ENCODE peak calls at places on chromosome 2, in eight cellular contexts. Z is memory B cell; P is brain microvascular endothelial cell; K is substantia nigra; L is stimulated activated CD4-positive, alpha-beta T cell treated with anti-CD3 and anti-CD28 coated beads, Interleukin-1b, Interleukin-23, amount 100 ng/mL, for 24 hours; N is Peyer's patch; J is head of caudate nucleus; A is hypothalamus. U is an unnamed sample.

GRCh38 chr2:7468955-7469354 is 551.7 kb downstream of the RNF144A start:
- DNase-seq in Z (no peak), P (no peak), K (no peak), L (no peak), N (no peak), J (no peak), A (no peak), U (no peak)

GRCh38 chr2:234395801-234396478 is 100.9 kb downstream of the ARL4C start:
- DNase-seq in Z (no peak), P (no peak), K (no peak), L (no peak), N (no peak), J (no peak), A (no peak), U (no peak)

GRCh38 chr2:217672472-217672871 is 330.3 kb downstream of the TNS1 start:
- DNase-seq in Z (no peak), P (no peak), K (no peak), L (no peak), N (no peak), J (no peak), A (no peak), U (no peak)

GRCh38 chr2:237923507-237924163 is 43.2 kb upstream of the UBE2F start:
- DNase-seq in Z (peak; percentile 81), P (peak; percentile 32), K (no peak), L (peak; percentile 67), N (peak; percentile 53), J (peak; percentile 45), A (peak; percentile 41), U (no peak)

GRCh38 chr2:47309952-47310800 is 92.8 kb upstream of the MSH2 start:
- DNase-seq in Z (peak; percentile 23), P (no peak), K (no peak), L (no peak), N (peak; percentile 79), J (peak; percentile 66), A (no peak), U (no peak)

GRCh38 chr2:203814661-203815540 is 52.7 kb upstream of the CTLA4 start:
- DNase-seq in Z (no peak), P (peak; percentile 77), K (no peak), L (peak; percentile 38), N (peak; percentile 25), J (peak; percentile 38), A (peak; percentile 9), U (peak; percentile 46)

GRCh38 chr2:232986155-232986554 is 26.9 kb downstream of the NGEF start:
- DNase-seq in Z (no peak), P (no peak), K (no peak), L (no peak), N (no peak), J (no peak), A (no peak), U (no peak)

GRCh38 chr2:109213646-109214417 is 84.8 kb downstream of the SH3RF3 start:
- DNase-seq in Z (no peak), P (peak; percentile 65), K (no peak), L (peak; percentile 51), N (peak; percentile 49), J (no peak), A (no peak), U (no peak)

GRCh38 chr2:70799706-70800105 is 9.3 kb upstream of the FIGLA start:
- DNase-seq in Z (no peak), P (no peak), K (no peak), L (no peak), N (no peak), J (no peak), A (no peak), U (no peak)

GRCh38 chr2:44939074-44940052 is 2.1 kb upstream of the SIX3 start:
- DNase-seq in Z (no peak), P (no peak), K (no peak), L (no peak), N (no peak), J (no peak), A (no peak), U (no peak)

GRCh38 chr2:237540823-237541222 is 25.6 kb upstream of the PRLH start:
- DNase-seq in Z (no peak), P (peak; percentile 40), K (no peak), L (no peak), N (no peak), J (no peak), A (no peak), U (no peak)

GRCh38 chr2:163906410-163906809 is 170.6 kb upstream of the FIGN start:
- DNase-seq in Z (no peak), P (no peak), K (no peak), L (no peak), N (no peak), J (no peak), A (no peak), U (no peak)

GRCh38 chr2:234251326-234252271 is 201.1 kb downstream of the SPP2 start:
- DNase-seq in Z (no peak), P (peak; percentile 96), K (no peak), L (no peak), N (no peak), J (no peak), A (no peak), U (no peak)

GRCh38 chr2:219525533-219526232 is 11.4 kb downstream of the ASIC4 start:
- DNase-seq in Z (no peak), P (no peak), K (no peak), L (no peak), N (no peak), J (no peak), A (no peak), U (no peak)

GRCh38 chr2:32947484-32948143 is 861 bp downstream of the LTBP1 start:
- DNase-seq in Z (peak; percentile 36), P (peak; percentile 41), K (no peak), L (peak; percentile 14), N (no peak), J (peak; percentile 17), A (no peak), U (no peak)

GRCh38 chr2:236959876-236960275 is 125.8 kb upstream of the COPS8 start:
- DNase-seq in Z (no peak), P (no peak), K (no peak), L (no peak), N (no peak), J (no peak), A (no peak), U (no peak)

GRCh38 chr2:142435847-142436246 is 305.0 kb upstream of the LRP1B start:
- DNase-seq in Z (no peak), P (no peak), K (no peak), L (no peak), N (no peak), J (no peak), A (no peak), U (no peak)

GRCh38 chr2:64114063-64114911 is 29.9 kb downstream of the PELI1 start:
- DNase-seq in Z (no peak), P (peak; percentile 41), K (no peak), L (no peak), N (no peak), J (no peak), A (no peak), U (no peak)

GRCh38 chr2:235054919-235055318 is 103.1 kb downstream of the SH3BP4 start:
- DNase-seq in Z (no peak), P (no peak), K (no peak), L (no peak), N (no peak), J (no peak), A (no peak), U (no peak)

GRCh38 chr2:190355968-190356657 is 12.7 kb downstream of the INPP1 start:
- DNase-seq in Z (no peak), P (no peak), K (no peak), L (no peak), N (no peak), J (no peak), A (no peak), U (no peak)

GRCh38 chr2:80303825-80304521 is 579 bp downstream of the LRRTM1 start:
- DNase-seq in Z (no peak), P (no peak), K (no peak), L (no peak), N (no peak), J (peak; percentile 51), A (peak; percentile 20), U (no peak)

GRCh38 chr2:147076634-147077033 is 768.2 kb upstream of the ACVR2A start:
- DNase-seq in Z (no peak), P (peak; percentile 60), K (no peak), L (no peak), N (no peak), J (no peak), A (no peak), U (no peak)

GRCh38 chr2:43273477-43273876 is 47.1 kb upstream of the ZFP36L2 start:
- DNase-seq in Z (no peak), P (peak; percentile 48), K (no peak), L (no peak), N (no peak), J (no peak), A (no peak), U (no peak)

U was measured in putamen.